ENCODE peak calls at places on chromosomes 2 and 18, in eight cellular contexts. E is left lung, D is ascending aorta, C is colonic mucosa, O is lower lobe of right lung, J is mesothelial cell of epicardium, B is psoas muscle, S is thyroid gland. X is an unnamed sample.

GRCh38 chr2:112343827-112344585 is 68.6 kb downstream of the ZC3H6 start:
- DNase-seq in E (no peak), D (no peak), C (no peak), O (no peak), J (no peak), B (no peak), S (no peak), X (no peak)

GRCh38 chr18:57819671-57820460 is 16.8 kb upstream of the ATP8B1 start:
- DNase-seq in E (peak), D (peak), C (peak), O (peak), J (no peak), B (peak), S (peak), X (no peak)

GRCh38 chr2:148756292-148756975 is 111.9 kb downstream of the EPC2 start:
- DNase-seq in E (no peak), D (no peak), C (no peak), O (no peak), J (no peak), B (no peak), S (no peak), X (no peak)

GRCh38 chr2:138267161-138267901 is 234.2 kb upstream of the SPOPL start:
- DNase-seq in E (no peak), D (no peak), C (no peak), O (no peak), J (no peak), B (no peak), S (no peak), X (no peak)

GRCh38 chr2:80007722-80008503 is 296.6 kb downstream of the LRRTM1 start:
- DNase-seq in E (no peak), D (no peak), C (no peak), O (no peak), J (no peak), B (no peak), S (no peak), X (no peak)

GRCh38 chr18:24319757-24320156 is 77.9 kb downstream of the OSBPL1A start:
- DNase-seq in E (no peak), D (no peak), C (peak), O (no peak), J (no peak), B (no peak), S (no peak), X (no peak)

GRCh38 chr18:46950064-46950656 is 32.8 kb downstream of the KATNAL2 start:
- DNase-seq in E (no peak), D (no peak), C (no peak), O (no peak), J (no peak), B (no peak), S (no peak), X (no peak)

GRCh38 chr18:74739926-74740325 is 142.3 kb downstream of the ZNF407 start:
- DNase-seq in E (no peak), D (no peak), C (no peak), O (no peak), J (no peak), B (no peak), S (no peak), X (no peak)

GRCh38 chr2:239369631-239370161 is 31.1 kb downstream of the HDAC4 start:
- DNase-seq in E (peak), D (no peak), C (no peak), O (peak), J (no peak), B (no peak), S (peak), X (peak)

GRCh38 chr2:228675042-228675441 is 493.6 kb upstream of the SPHKAP start:
- DNase-seq in E (no peak), D (no peak), C (no peak), O (no peak), J (no peak), B (no peak), S (no peak), X (no peak)

GRCh38 chr2:240727439-240727838 is 35.8 kb downstream of the AQP12A start:
- DNase-seq in E (no peak), D (no peak), C (no peak), O (no peak), J (no peak), B (no peak), S (no peak), X (no peak)

GRCh38 chr2:149068996-149069888 is 30.7 kb downstream of the LYPD6B start:
- DNase-seq in E (no peak), D (no peak), C (no peak), O (no peak), J (no peak), B (no peak), S (no peak), X (no peak)

GRCh38 chr18:49018553-49018943 is 67.8 kb upstream of the SMAD7 start:
- DNase-seq in E (no peak), D (peak), C (peak), O (no peak), J (peak), B (no peak), S (no peak), X (peak)

GRCh38 chr2:58106896-58107295 is 60.3 kb downstream of the VRK2 start:
- DNase-seq in E (no peak), D (no peak), C (no peak), O (no peak), J (no peak), B (no peak), S (no peak), X (no peak)

GRCh38 chr2:19868705-19869550 is 32.9 kb downstream of the TTC32 start:
- DNase-seq in E (peak), D (peak), C (peak), O (peak), J (peak), B (peak), S (peak), X (no peak)

GRCh38 chr2:15675456-15676195 is 84.0 kb downstream of the DDX1 start:
- DNase-seq in E (no peak), D (no peak), C (no peak), O (no peak), J (no peak), B (no peak), S (no peak), X (no peak)

GRCh38 chr2:10453899-10454298 is 5.8 kb upstream of the ODC1 start:
- DNase-seq in E (no peak), D (no peak), C (no peak), O (peak), J (no peak), B (no peak), S (no peak), X (no peak)

GRCh38 chr2:177148477-177149154 is 64.0 kb upstream of the HNRNPA3 start:
- DNase-seq in E (peak), D (peak), C (peak), O (peak), J (peak), B (peak), S (peak), X (peak)

GRCh38 chr2:236769981-236770671 is 200.5 kb downstream of the ACKR3 start:
- DNase-seq in E (no peak), D (peak), C (no peak), O (no peak), J (no peak), B (no peak), S (no peak), X (peak)
- TF ChIP-seq CTCF in E (no peak), D (no peak), C (no peak), O (no peak), J (no peak), B (no peak), S (no peak), X (no peak)

DNA sequence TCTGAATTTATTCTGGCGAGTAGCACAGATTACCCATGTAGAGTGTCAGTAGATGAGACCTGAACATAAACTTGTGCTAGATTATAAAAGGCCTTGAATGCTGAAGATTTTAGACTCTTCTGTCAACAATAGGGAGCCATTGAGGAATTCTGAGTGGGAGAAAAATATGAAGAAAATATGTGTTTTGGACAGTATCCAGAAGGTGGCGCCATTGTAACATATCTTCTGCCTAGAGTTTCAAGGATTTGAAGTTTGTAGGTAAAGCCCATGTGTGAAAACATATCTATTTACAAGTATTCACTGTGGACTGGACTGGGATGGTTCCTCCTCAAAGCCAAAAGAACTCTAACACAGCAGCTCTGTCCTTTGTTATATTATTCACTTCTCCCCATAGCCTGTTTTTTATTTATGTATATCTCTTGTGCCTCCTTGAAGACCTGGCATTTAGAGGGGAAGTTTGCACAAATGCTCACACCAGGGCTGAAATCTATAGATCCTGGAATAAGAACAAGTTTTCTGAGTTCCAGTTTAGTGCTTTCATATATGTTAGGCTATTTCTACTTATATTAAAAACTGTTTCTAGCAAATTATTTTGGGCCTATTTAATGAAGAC is 124.9 kb downstream of the RDH14 start:
- DNase-seq in E (no peak), D (no peak), C (peak), O (no peak), J (no peak), B (no peak), S (no peak), X (no peak)
- TF ChIP-seq CTCF in E (peak), D (peak), C (peak), O (peak), J (peak), B (peak), S (no peak), X (peak)

GRCh38 chr2:7031424-7032245 is 114.4 kb downstream of the RNF144A start:
- DNase-seq in E (peak), D (no peak), C (peak), O (peak), J (no peak), B (peak), S (peak), X (no peak)
- TF ChIP-seq CTCF in E (no peak), D (no peak), C (no peak), O (no peak), J (no peak), B (no peak), S (no peak), X (no peak)

GRCh38 chr2:206784559-206785353 is 19.4 kb downstream of the FASTKD2 start:
- DNase-seq in E (no peak), D (no peak), C (no peak), O (no peak), J (no peak), B (no peak), S (no peak), X (no peak)

GRCh38 chr2:206780671-206781070 is 15.3 kb downstream of the FASTKD2 start:
- DNase-seq in E (no peak), D (no peak), C (no peak), O (no peak), J (no peak), B (no peak), S (no peak), X (no peak)

DNA sequence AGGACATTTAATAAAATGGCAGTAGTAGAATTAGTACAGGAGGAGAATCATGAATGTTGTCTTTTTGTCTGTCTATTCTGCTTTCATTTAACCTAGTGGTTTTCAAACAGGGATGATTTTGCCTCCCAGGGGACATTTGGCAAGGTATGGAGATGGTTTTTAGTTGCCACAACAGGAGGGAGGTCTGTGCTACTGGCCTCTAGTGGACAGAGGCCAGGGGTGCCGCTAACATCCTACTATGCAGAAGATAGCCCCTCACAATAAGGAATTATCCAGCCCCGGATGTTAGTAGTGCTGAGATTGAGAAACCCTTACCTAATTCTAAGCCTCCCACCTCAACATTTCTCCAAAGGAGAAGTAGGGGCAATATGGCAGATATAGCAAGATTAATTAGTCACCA is 18.3 kb downstream of the FASTKD2 start:
- DNase-seq in E (no peak), D (no peak), C (no peak), O (no peak), J (no peak), B (no peak), S (no peak), X (no peak)
- TF ChIP-seq CTCF in E (no peak), D (no peak), C (no peak), O (peak), J (no peak), B (peak), S (no peak), X (no peak)

DNA sequence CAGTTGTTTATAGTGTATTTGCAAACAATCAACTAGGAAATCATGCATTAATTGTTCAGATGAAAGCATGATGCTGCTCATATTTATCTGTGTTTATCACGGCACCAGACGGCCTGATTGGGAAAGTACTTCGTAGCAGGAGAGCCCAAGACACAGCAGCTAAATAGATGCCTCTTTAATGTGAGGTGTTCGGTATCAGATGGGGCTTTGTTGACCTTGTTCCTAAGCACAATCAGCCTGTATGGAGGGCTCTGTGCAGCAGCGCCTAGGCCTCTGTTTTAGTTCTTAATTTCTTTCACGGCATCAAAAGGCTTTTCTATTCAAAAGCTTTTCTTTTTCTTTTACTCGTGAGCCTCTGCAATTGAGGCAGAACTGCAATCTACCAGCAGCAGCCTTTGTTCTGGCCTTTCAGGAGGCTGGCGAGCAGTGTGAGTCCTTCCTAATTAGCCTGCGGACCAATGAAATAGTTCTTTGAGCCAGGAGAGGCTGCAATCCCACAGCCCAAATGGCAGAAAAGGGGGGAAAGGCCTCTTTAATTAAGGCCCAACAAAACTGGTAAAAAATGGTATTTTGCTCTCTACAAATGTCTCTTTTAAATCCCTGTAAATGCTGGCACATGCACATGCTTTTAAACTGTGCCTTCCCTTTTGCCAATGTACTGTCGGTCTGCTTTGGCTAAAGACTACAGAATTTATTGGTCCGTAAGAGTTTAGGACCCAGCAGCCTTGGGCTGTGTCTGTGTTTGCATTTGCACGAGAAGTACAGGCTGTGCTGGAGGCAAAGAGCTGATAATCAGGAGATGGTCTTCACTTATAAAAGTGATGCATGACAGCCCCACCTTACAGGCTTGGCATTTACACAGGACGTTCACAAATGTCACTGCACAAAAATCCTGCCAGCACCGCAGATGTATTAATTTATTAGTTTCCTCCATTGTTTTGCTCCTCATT is 159.6 kb downstream of the RND3 start:
- DNase-seq in E (no peak), D (no peak), C (no peak), O (no peak), J (no peak), B (no peak), S (no peak), X (no peak)
- TF ChIP-seq CTCF in E (no peak), D (no peak), C (no peak), O (no peak), J (no peak), B (no peak), S (no peak), X (no peak)

GRCh38 chr2:31268344-31268743 is 34.4 kb downstream of the EHD3 start:
- DNase-seq in E (no peak), D (no peak), C (no peak), O (no peak), J (no peak), B (no peak), S (no peak), X (no peak)
- TF ChIP-seq CTCF in E (no peak), D (no peak), C (no peak), O (no peak), J (no peak), B (no peak), S (no peak), X (no peak)

DNA sequence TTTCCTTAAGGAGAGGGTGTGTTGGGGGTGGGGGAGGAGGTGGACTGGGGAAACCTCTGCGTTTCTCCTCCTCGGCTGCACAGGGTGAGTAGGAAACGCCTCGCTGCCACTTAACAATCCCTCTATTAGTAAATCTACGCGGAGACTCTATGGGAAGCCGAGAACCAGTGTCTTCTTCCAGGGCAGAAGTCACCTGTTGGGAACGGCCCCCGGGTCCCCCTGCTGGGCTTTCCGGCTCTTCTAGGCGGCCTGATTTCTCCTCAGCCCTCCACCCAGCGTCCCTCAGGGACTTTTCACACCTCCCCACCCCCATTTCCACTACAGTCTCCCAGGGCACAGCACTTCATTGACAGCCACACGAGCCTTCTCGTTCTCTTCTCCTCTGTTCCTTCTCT is 2.1 kb upstream of the SP9 start:
- DNase-seq in E (no peak), D (no peak), C (no peak), O (no peak), J (no peak), B (no peak), S (no peak), X (no peak)
- TF ChIP-seq CTCF in E (no peak), D (no peak), C (no peak), O (no peak), J (no peak), B (no peak), S (no peak), X (no peak)

X was measured in dorsolateral prefrontal cortex.